ENCODE peak calls at places on chromosomes 3 and 15, in four cellular contexts. U, A, F and V are unnamed samples.

GRCh38 chr3:56980798-56981390 is 79.6 kb upstream of the SPATA12 start:
- DNase-seq in U (no peak), F (peak), A (peak), V (no peak)

GRCh38 chr15:90648137-90649070 is 68.7 kb upstream of the BLM start:
- DNase-seq in A (no peak), U (peak), F (peak), V (peak)

GRCh38 chr15:64749999-64750657 is 25.3 kb downstream of the RBPMS2 start:
- DNase-seq in F (peak), A (no peak), U (no peak), V (no peak)

GRCh38 chr3:177195242-177195940 is 1.9 kb downstream of the TBL1XR1 start:
- DNase-seq in U (no peak), F (no peak), A (no peak), V (no peak)

GRCh38 chr3:178703268-178703975 is 167.2 kb downstream of the KCNMB2 start:
- DNase-seq in U (no peak), F (peak), A (peak), V (no peak)

GRCh38 chr3:174333640-174334039 is 525.5 kb upstream of the NAALADL2 start:
- DNase-seq in U (no peak), F (no peak), A (no peak), V (no peak)

GRCh38 chr3:13282986-13283876 is 136.9 kb downstream of the NUP210 start:
- DNase-seq in A (no peak), U (no peak), F (no peak), V (no peak)

GRCh38 chr15:100020181-100020580 is 286.9 kb upstream of the LYSMD4 start:
- DNase-seq in U (no peak), F (peak), A (no peak), V (no peak)

GRCh38 chr3:152558386-152558785 is 276.5 kb upstream of the P2RY1 start:
- DNase-seq in U (no peak), A (no peak), F (no peak), V (no peak)

GRCh38 chr3:147613710-147614109 is 204.5 kb downstream of the ZIC1 start:
- DNase-seq in U (no peak), F (no peak), A (no peak), V (no peak)

GRCh38 chr15:64883997-64884511 is 27.6 kb upstream of the ANKDD1A start:
- DNase-seq in A (peak), U (peak), F (peak), V (peak)

GRCh38 chr15:40498891-40499290 is 28.1 kb downstream of the CHST14 start:
- DNase-seq in U (no peak), A (no peak), F (no peak), V (no peak)

GRCh38 chr15:82750831-82751181 is 41.1 kb upstream of the AP3B2 start:
- DNase-seq in U (peak), A (no peak), F (no peak), V (no peak)